ENCODE peak calls at places on chromosome 20, in seven cellular contexts. W is T-helper 2 cell; S is EH; Q is stimulated activated CD4-positive, alpha-beta T cell treated with anti-CD3 and anti-CD28 coated beads, Interleukin-2, amount 100 ng/mL, for 24 hours; L is activated CD4-positive, alpha-beta T cell treated with anti-CD3 and anti-CD28 coated beads, Interleukin-2, amount 10 ng/mL, durations not matched to agents 24 days and 14 days; U is ecto neural progenitor cell; K is iris pigment epithelial cell. I is an unnamed sample.
A peak's percentile ranks its signal among the peaks of the same experiment; 100 is the strongest.

GRCh38 chr20:58650181-58650775 is 805 bp upstream of the STX16 start:
- DNase-seq in L (peak; percentile 83), Q (peak; percentile 54), S (no peak), W (no peak), K (no peak), U (peak; percentile 63), I (peak; percentile 37)

GRCh38 chr20:19889011-19889953 is 127.9 kb upstream of the NAA20 start:
- DNase-seq in U (no peak), Q (no peak), K (peak; percentile 94), L (no peak), W (no peak), S (peak; percentile 83), I (no peak)

GRCh38 chr20:63772781-63773520 is 33.4 kb downstream of the SLC2A4RG start:
- DNase-seq in Q (no peak), U (peak; percentile 44), S (peak; percentile 31), L (no peak), W (no peak), K (no peak), I (no peak)

GRCh38 chr20:12201289-12201991 is 283.7 kb downstream of the BTBD3 start:
- DNase-seq in K (peak; percentile 60), U (no peak), W (no peak), S (no peak), Q (no peak), L (no peak), I (no peak)

GRCh38 chr20:31815408-31816188 is 3.6 kb upstream of the MYLK2 start:
- DNase-seq in S (peak; percentile 41), Q (no peak), U (no peak), K (no peak), W (no peak), L (no peak), I (no peak)

GRCh38 chr20:34834459-34834893 is 9.0 kb upstream of the NCOA6 start:
- DNase-seq in U (no peak), L (no peak), Q (no peak), W (no peak), K (peak; percentile 39), S (peak; percentile 49), I (peak; percentile 36)

GRCh38 chr20:62476074-62476838 is 461 bp upstream of the GATA5 start:
- DNase-seq in S (no peak), L (no peak), Q (no peak), U (peak; percentile 79), W (no peak), K (no peak), I (no peak)

GRCh38 chr20:32651537-32651936 is 22.2 kb downstream of the C20orf203 start:
- DNase-seq in U (no peak), K (no peak), W (no peak), S (no peak), Q (no peak), L (no peak), I (no peak)

GRCh38 chr20:19019734-19020364 is 192.6 kb upstream of the SLC24A3 start:
- DNase-seq in K (no peak), Q (no peak), S (no peak), W (no peak), U (peak; percentile 25), L (no peak), I (no peak)

GRCh38 chr20:44033344-44033743 is 118.7 kb downstream of the TOX2 start:
- DNase-seq in W (no peak), U (peak; percentile 4), S (peak; percentile 62), Q (peak; percentile 6), L (no peak), K (peak; percentile 52), I (no peak)

GRCh38 chr20:48617481-48617880 is 210.3 kb downstream of the PREX1 start:
- DNase-seq in U (no peak), W (no peak), S (no peak), K (no peak), L (no peak), Q (no peak), I (no peak)

GRCh38 chr20:37526238-37526838 is 1.3 kb downstream of the BLCAP start:
- DNase-seq in W (no peak), L (peak; percentile 63), U (peak; percentile 69), K (peak; percentile 59), Q (no peak), S (peak; percentile 83), I (no peak)

GRCh38 chr20:30816182-30816645 is 441.2 kb upstream of the DEFB115 start:
- DNase-seq in U (no peak), Q (no peak), L (no peak), K (no peak), S (no peak), W (no peak), I (no peak)